ENCODE peak calls at places on chromosomes 6 and 20, in seven cellular contexts. L, R, S, F, N, U and K are unnamed samples.
A peak's percentile ranks its signal among the peaks of the same experiment; 100 is the strongest.

GRCh38 chr20:10857362-10858070 is 183.7 kb upstream of the JAG1 start:
- DNase-seq in S (no peak), U (peak; percentile 91), R (peak; percentile 97), F (no peak), L (no peak), N (peak; percentile 83), K (no peak)

GRCh38 chr20:50266293-50267040 is 75.8 kb downstream of the CEBPB start:
- DNase-seq in U (no peak), S (no peak), F (no peak), N (no peak), L (no peak), R (no peak), K (no peak)

GRCh38 chr20:53281557-53282117 is 309.5 kb downstream of the TSHZ2 start:
- DNase-seq in U (no peak), R (no peak), S (no peak), L (no peak), F (no peak), N (no peak), K (no peak)

GRCh38 chr6:110270166-110270565 is 88.0 kb downstream of the METTL24 start:
- DNase-seq in N (no peak), S (no peak), F (no peak), R (no peak), U (peak; percentile 0), L (no peak), K (no peak)

GRCh38 chr6:168340819-168341218 is 21.2 kb upstream of the DACT2 start:
- DNase-seq in N (no peak), F (no peak), L (no peak), S (no peak), R (no peak), U (no peak), K (no peak)

GRCh38 chr6:111973897-111974639 is 79.8 kb upstream of the CCN6 start:
- DNase-seq in U (peak; percentile 82), N (peak; percentile 82), L (no peak), F (no peak), R (peak; percentile 77), S (no peak), K (peak; percentile 57)

GRCh38 chr6:106417572-106418147 is 57.1 kb downstream of the CRYBG1 start:
- DNase-seq in F (no peak), S (no peak), N (no peak), R (no peak), L (no peak), U (no peak), K (no peak)

GRCh38 chr6:25311251-25311910 is 32.2 kb downstream of the CARMIL1 start:
- DNase-seq in N (peak; percentile 40), U (peak; percentile 76), S (no peak), L (no peak), F (no peak), R (peak; percentile 42), K (peak; percentile 83)

GRCh38 chr6:16621002-16621401 is 140.3 kb downstream of the ATXN1 start:
- DNase-seq in N (no peak), U (no peak), L (no peak), S (no peak), R (no peak), F (no peak), K (no peak)

GRCh38 chr6:15912505-15912767 is 216.4 kb upstream of the MYLIP start:
- DNase-seq in U (no peak), L (no peak), R (no peak), S (no peak), N (no peak), F (no peak), K (no peak)

GRCh38 chr6:16712250-16712930 is 48.9 kb downstream of the ATXN1 start:
- DNase-seq in F (peak; percentile 34), N (no peak), S (no peak), R (peak; percentile 31), U (no peak), L (no peak), K (no peak)

GRCh38 chr6:67212584-67212983 is 1422.5 kb upstream of the ADGRB3 start:
- DNase-seq in R (no peak), L (no peak), U (no peak), N (no peak), S (no peak), F (no peak), K (no peak)

GRCh38 chr6:52304917-52305316 is 20.4 kb upstream of the MCM3 start:
- DNase-seq in U (peak; percentile 47), R (peak; percentile 29), F (peak; percentile 57), S (peak; percentile 58), L (no peak), N (peak; percentile 33), K (no peak)

GRCh38 chr6:113313841-113314240 is 543.3 kb upstream of the MARCKS start:
- DNase-seq in F (no peak), U (no peak), N (no peak), R (no peak), S (no peak), L (no peak), K (no peak)

GRCh38 chr20:37627060-37627766 is 66.6 kb upstream of the CTNNBL1 start:
- DNase-seq in U (peak; percentile 54), N (peak; percentile 53), R (peak; percentile 76), L (no peak), S (peak; percentile 49), F (peak; percentile 53), K (peak; percentile 21)

GRCh38 chr6:40788661-40789111 is 201.5 kb upstream of the LRFN2 start:
- DNase-seq in N (peak; percentile 5), F (no peak), S (no peak), U (peak; percentile 10), L (no peak), R (peak; percentile 52), K (no peak)

GRCh38 chr6:13851803-13852202 is 37.4 kb upstream of the MCUR1 start:
- DNase-seq in S (no peak), R (no peak), U (no peak), F (no peak), N (no peak), L (no peak), K (no peak)

GRCh38 chr6:15441982-15442381 is 196.1 kb downstream of the JARID2 start:
- DNase-seq in R (no peak), S (no peak), U (no peak), N (no peak), F (no peak), L (no peak), K (no peak)

GRCh38 chr6:155521719-155522118 is 66.1 kb upstream of the NOX3 start:
- DNase-seq in L (no peak), U (peak; percentile 20), R (peak; percentile 75), S (no peak), N (no peak), F (no peak), K (no peak)

GRCh38 chr20:48460681-48461080 is 367.1 kb downstream of the PREX1 start:
- DNase-seq in S (peak; percentile 43), N (no peak), F (peak; percentile 58), R (no peak), U (no peak), L (no peak), K (no peak)

GRCh38 chr20:11921326-11921725 is 3.6 kb downstream of the BTBD3 start:
- DNase-seq in F (no peak), L (no peak), U (no peak), S (no peak), R (no peak), N (no peak), K (no peak)

DNA sequence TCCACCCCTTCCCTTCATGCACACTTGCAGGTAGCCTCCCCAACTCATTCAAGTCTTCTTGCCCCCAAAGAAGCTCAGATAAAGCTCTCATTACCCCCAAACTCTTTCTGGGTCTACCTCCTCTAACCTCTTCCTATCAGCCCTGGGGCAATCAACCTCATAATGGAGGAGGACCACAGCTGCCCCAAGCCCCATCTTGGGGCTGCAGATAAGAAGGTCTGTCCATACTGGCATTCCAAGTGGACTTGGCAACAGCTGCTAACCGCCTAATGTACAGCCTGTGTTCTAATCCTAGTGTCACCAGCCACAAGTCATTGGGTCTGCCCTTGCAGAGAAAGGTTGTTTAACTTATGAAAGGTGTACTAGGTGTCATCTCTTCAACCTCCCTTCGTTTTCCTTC is 107.4 kb upstream of the ADGRF1 start:
- DNase-seq in N (no peak), U (no peak), F (no peak), R (no peak), L (no peak), S (no peak), K (no peak)
- TF ChIP-seq CTCF in N (no peak), U (no peak), F (no peak), R (no peak), L (no peak), S (no peak), K (no peak)

GRCh38 chr6:29510202-29510601 is 22.4 kb upstream of the MAS1L start:
- DNase-seq in L (no peak), U (no peak), N (peak; percentile 3), S (no peak), F (peak; percentile 12), R (no peak), K (no peak)
- TF ChIP-seq CTCF in L (no peak), U (no peak), N (no peak), S (no peak), F (no peak), R (no peak), K (no peak)

GRCh38 chr20:18032977-18033892 is 24.5 kb downstream of the OVOL2 start:
- DNase-seq in S (no peak), U (no peak), F (no peak), N (no peak), R (no peak), L (no peak), K (no peak)
- TF ChIP-seq CTCF in S (no peak), U (peak; percentile 6), F (no peak), N (no peak), R (peak; percentile 17), L (no peak), K (peak; percentile 33)

GRCh38 chr20:62240015-62240685 is 1.8 kb downstream of the OSBPL2 start:
- DNase-seq in L (no peak), R (no peak), N (no peak), F (no peak), U (no peak), S (no peak), K (no peak)
- TF ChIP-seq CTCF in L (no peak), R (no peak), N (no peak), F (no peak), U (no peak), S (no peak), K (no peak)

DNA sequence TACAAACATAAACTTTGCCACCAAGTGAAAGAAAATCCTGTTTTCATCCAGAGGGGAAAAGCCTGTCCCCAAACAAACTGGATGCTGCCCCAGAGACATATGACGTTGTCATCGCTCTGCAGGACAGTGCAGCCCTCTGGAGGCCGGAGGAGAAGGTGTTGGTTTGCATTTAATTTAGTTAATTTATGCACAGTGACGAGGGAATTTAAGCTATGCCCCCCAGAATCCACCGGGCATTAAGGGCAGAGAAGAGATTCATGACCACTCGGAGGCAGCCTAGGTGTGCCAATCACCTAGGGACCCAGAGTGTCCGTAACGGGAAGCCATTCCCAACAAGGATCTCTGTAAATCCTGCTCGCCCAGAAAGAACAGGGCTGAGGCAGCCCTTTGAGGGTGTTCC is 45.1 kb downstream of the NINL start:
- DNase-seq in R (peak; percentile 22), F (no peak), L (no peak), S (no peak), U (peak; percentile 23), N (peak; percentile 20), K (peak; percentile 20)
- TF ChIP-seq CTCF in R (peak; percentile 41), F (no peak), L (peak; percentile 5), S (no peak), U (peak; percentile 60), N (peak; percentile 48), K (peak; percentile 74)

GRCh38 chr6:1997702-1998101 is 247.7 kb downstream of the GMDS start:
- DNase-seq in N (no peak), L (no peak), S (no peak), F (no peak), U (no peak), R (no peak), K (no peak)
- TF ChIP-seq CTCF in N (no peak), L (no peak), S (no peak), F (no peak), U (no peak), R (no peak), K (no peak)

GRCh38 chr20:46182801-46183200 is 64.7 kb downstream of the CD40 start:
- DNase-seq in N (no peak), U (no peak), R (no peak), L (no peak), F (no peak), S (no peak), K (no peak)
- TF ChIP-seq CTCF in N (no peak), U (no peak), R (no peak), L (no peak), F (no peak), S (no peak), K (no peak)